ENCODE peak calls at places on chromosomes 2 and 18, in seven cellular contexts. One of them, this sample, is unnamed.

GRCh38 chr2:29786361-29786760 is 135.0 kb downstream of the ALK start:
- DNase-seq in neural progenitor cell: no peak
- DNase-seq in mesendoderm: no peak
- DNase-seq in astrocyte: no peak
- DNase-seq in Karpas-422: no peak
- DNase-seq in endothelial cell of umbilical vein: no peak
- DNase-seq in GM23248: no peak
- DNase-seq in this sample: no peak

GRCh38 chr2:85257359-85258193 is 70.2 kb downstream of the TGOLN2 start:
- DNase-seq in GM23248: peak
- DNase-seq in mesendoderm: no peak
- DNase-seq in astrocyte: no peak
- DNase-seq in neural progenitor cell: no peak
- DNase-seq in Karpas-422: no peak
- DNase-seq in endothelial cell of umbilical vein: peak
- DNase-seq in this sample: no peak

GRCh38 chr2:217653240-217653639 is 349.6 kb downstream of the TNS1 start:
- DNase-seq in mesendoderm: no peak
- DNase-seq in endothelial cell of umbilical vein: peak
- DNase-seq in Karpas-422: no peak
- DNase-seq in GM23248: peak
- DNase-seq in astrocyte: peak
- DNase-seq in neural progenitor cell: no peak
- DNase-seq in this sample: peak

GRCh38 chr2:2022941-2023586 is 278.7 kb upstream of the PXDN start:
- DNase-seq in GM23248: no peak
- DNase-seq in neural progenitor cell: no peak
- DNase-seq in mesendoderm: no peak
- DNase-seq in endothelial cell of umbilical vein: no peak
- DNase-seq in astrocyte: no peak
- DNase-seq in Karpas-422: no peak
- DNase-seq in this sample: no peak

GRCh38 chr2:118387509-118387908 is 299.2 kb downstream of the INSIG2 start:
- DNase-seq in endothelial cell of umbilical vein: no peak
- DNase-seq in mesendoderm: no peak
- DNase-seq in GM23248: peak
- DNase-seq in Karpas-422: no peak
- DNase-seq in neural progenitor cell: no peak
- DNase-seq in astrocyte: peak
- DNase-seq in this sample: no peak

GRCh38 chr2:191427031-191427430 is 181.8 kb downstream of the MYO1B start:
- DNase-seq in GM23248: no peak
- DNase-seq in endothelial cell of umbilical vein: no peak
- DNase-seq in mesendoderm: no peak
- DNase-seq in astrocyte: no peak
- DNase-seq in neural progenitor cell: no peak
- DNase-seq in Karpas-422: no peak
- DNase-seq in this sample: no peak

GRCh38 chr2:26988165-26988879 is 17.9 kb downstream of the MAPRE3 start:
- DNase-seq in endothelial cell of umbilical vein: no peak
- DNase-seq in Karpas-422: no peak
- DNase-seq in astrocyte: peak
- DNase-seq in GM23248: peak
- DNase-seq in mesendoderm: no peak
- DNase-seq in neural progenitor cell: no peak
- DNase-seq in this sample: peak

GRCh38 chr2:64143154-64144056 is 815 bp downstream of the PELI1 start:
- DNase-seq in GM23248: peak
- DNase-seq in Karpas-422: peak
- DNase-seq in endothelial cell of umbilical vein: peak
- DNase-seq in astrocyte: peak
- DNase-seq in mesendoderm: peak
- DNase-seq in neural progenitor cell: peak
- DNase-seq in this sample: peak

GRCh38 chr18:48826806-48827205 is 124.0 kb downstream of the SMAD7 start:
- DNase-seq in endothelial cell of umbilical vein: no peak
- DNase-seq in Karpas-422: no peak
- DNase-seq in GM23248: no peak
- DNase-seq in astrocyte: no peak
- DNase-seq in neural progenitor cell: no peak
- DNase-seq in mesendoderm: no peak
- DNase-seq in this sample: no peak

GRCh38 chr2:32977228-32977758 is 30.5 kb downstream of the LTBP1 start:
- DNase-seq in GM23248: peak
- DNase-seq in Karpas-422: no peak
- DNase-seq in neural progenitor cell: no peak
- DNase-seq in mesendoderm: no peak
- DNase-seq in astrocyte: no peak
- DNase-seq in endothelial cell of umbilical vein: peak
- DNase-seq in this sample: no peak

DNA sequence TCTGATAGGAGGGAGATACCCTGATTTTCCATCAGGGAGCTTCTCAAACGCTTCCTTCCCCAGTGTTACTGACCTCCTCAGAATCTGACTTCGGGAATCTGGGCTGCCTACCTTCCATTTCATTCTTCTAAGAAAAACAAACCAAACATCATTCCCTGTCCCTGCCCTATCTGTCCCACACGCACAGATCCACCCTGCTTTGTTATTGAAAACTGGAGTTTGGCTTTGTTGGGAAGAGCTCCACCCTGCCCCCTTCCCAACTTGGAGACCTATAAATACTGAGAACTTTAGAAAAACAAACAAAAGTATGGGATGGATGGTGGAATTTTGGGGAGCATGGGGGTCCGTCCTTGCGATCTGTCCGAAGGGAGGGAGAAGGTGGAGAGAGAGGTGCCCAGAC is 135.7 kb upstream of the SIX3 start:
- DNase-seq in endothelial cell of umbilical vein: no peak
- DNase-seq in mesendoderm: no peak
- DNase-seq in astrocyte: no peak
- DNase-seq in Karpas-422: no peak
- DNase-seq in GM23248: no peak
- DNase-seq in neural progenitor cell: no peak
- DNase-seq in this sample: no peak
- H3K4me2 ChIP-seq in endothelial cell of umbilical vein: no peak
- H3K4me2 ChIP-seq in mesendoderm: no peak
- H3K4me2 ChIP-seq in astrocyte: no peak
- H3K4me2 ChIP-seq in Karpas-422: no peak
- H3K4me2 ChIP-seq in GM23248: no peak
- H3K4me2 ChIP-seq in neural progenitor cell: peak
- H3K4me2 ChIP-seq in this sample: no peak

GRCh38 chr2:201451330-201452057 is at the start of the genes STRADB and TRAK2:
- DNase-seq in astrocyte: peak
- DNase-seq in GM23248: peak
- DNase-seq in Karpas-422: peak
- DNase-seq in neural progenitor cell: peak
- DNase-seq in mesendoderm: peak
- DNase-seq in endothelial cell of umbilical vein: peak
- DNase-seq in this sample: peak

GRCh38 chr2:201452058-201452736 is 657 bp downstream of the STRADB start:
- DNase-seq in GM23248: peak
- DNase-seq in neural progenitor cell: no peak
- DNase-seq in astrocyte: no peak
- DNase-seq in endothelial cell of umbilical vein: no peak
- DNase-seq in Karpas-422: no peak
- DNase-seq in mesendoderm: no peak
- DNase-seq in this sample: peak

GRCh38 chr2:201450910-201451329 is 338 bp downstream of the TRAK2 start:
- DNase-seq in mesendoderm: no peak
- DNase-seq in neural progenitor cell: peak
- DNase-seq in Karpas-422: no peak
- DNase-seq in astrocyte: peak
- DNase-seq in endothelial cell of umbilical vein: no peak
- DNase-seq in GM23248: peak
- DNase-seq in this sample: no peak

GRCh38 chr2:201448701-201449100 is 2.6 kb downstream of the TRAK2 start:
- DNase-seq in neural progenitor cell: no peak
- DNase-seq in astrocyte: no peak
- DNase-seq in GM23248: no peak
- DNase-seq in Karpas-422: no peak
- DNase-seq in endothelial cell of umbilical vein: no peak
- DNase-seq in mesendoderm: no peak
- DNase-seq in this sample: no peak

DNA sequence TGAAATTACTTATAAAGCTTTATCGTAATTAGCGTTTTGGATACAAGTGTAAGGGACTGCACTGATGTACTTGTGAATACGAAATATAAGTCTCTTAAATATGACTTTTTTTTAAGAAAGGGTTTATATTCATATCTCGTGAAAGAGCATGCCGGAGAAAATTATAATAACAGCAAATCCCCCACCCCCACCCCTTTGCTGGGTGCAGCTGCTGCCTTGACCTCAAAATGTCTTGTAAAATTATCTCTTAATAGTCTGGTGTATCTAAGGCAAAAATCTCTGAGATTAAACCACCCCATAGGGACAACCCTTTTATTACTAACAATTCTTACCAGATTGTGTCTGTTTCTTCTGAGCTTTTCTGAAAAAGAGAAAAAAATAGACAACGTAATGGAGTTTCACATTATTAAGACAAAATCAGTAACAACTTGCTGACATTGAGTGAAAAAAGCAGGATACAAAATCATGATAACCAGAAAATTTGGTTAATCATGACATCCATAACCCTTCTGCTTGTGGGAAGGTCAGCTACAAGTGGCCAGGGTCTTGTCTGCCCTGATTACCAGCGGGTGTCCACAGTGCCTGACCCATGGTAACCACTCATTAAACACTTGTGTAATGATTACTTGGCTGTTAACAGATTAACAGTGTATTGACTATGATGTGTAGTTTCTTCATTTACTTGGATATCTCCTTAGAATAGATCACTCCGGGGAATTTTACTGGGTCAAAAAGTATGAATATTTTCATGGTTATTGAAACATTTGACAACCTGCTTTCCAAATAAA is 1.5 kb downstream of the STRADB start:
- DNase-seq in endothelial cell of umbilical vein: no peak
- DNase-seq in GM23248: no peak
- DNase-seq in Karpas-422: no peak
- DNase-seq in astrocyte: no peak
- DNase-seq in neural progenitor cell: no peak
- DNase-seq in mesendoderm: no peak
- DNase-seq in this sample: no peak
- H3K4me3 ChIP-seq in endothelial cell of umbilical vein: no peak
- H3K4me3 ChIP-seq in GM23248: peak
- H3K4me3 ChIP-seq in Karpas-422: no peak
- H3K4me3 ChIP-seq in astrocyte: peak
- H3K4me3 ChIP-seq in neural progenitor cell: peak
- H3K4me3 ChIP-seq in mesendoderm: no peak
- H3K4me3 ChIP-seq in this sample: no peak

DNA sequence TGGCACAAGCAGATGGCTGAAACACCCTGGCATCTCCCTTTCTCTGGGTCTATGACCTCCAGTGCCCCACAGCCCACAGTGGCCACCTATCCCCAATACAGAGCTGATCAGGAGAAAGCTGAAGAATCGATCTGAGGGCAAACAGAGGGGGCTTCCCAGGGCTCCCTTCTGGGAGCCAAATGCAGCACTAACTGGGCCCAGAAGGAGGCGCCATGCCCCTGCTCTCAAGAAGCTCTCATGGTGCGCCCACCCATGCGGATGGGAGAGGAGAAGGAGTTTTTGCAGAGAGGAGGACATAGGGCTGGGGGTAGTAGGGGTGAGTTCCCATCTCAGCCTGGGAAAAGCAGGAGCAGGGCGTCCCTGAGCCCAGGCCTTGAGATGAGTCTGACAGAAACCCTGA is 787.3 kb upstream of the RAB6C start:
- DNase-seq in endothelial cell of umbilical vein: no peak
- DNase-seq in neural progenitor cell: no peak
- DNase-seq in GM23248: no peak
- DNase-seq in astrocyte: no peak
- DNase-seq in mesendoderm: peak
- DNase-seq in Karpas-422: peak
- DNase-seq in this sample: no peak
- H3K4me2 ChIP-seq in endothelial cell of umbilical vein: no peak
- H3K4me2 ChIP-seq in neural progenitor cell: no peak
- H3K4me2 ChIP-seq in GM23248: no peak
- H3K4me2 ChIP-seq in astrocyte: no peak
- H3K4me2 ChIP-seq in mesendoderm: no peak
- H3K4me2 ChIP-seq in Karpas-422: no peak
- H3K4me2 ChIP-seq in this sample: no peak

DNA sequence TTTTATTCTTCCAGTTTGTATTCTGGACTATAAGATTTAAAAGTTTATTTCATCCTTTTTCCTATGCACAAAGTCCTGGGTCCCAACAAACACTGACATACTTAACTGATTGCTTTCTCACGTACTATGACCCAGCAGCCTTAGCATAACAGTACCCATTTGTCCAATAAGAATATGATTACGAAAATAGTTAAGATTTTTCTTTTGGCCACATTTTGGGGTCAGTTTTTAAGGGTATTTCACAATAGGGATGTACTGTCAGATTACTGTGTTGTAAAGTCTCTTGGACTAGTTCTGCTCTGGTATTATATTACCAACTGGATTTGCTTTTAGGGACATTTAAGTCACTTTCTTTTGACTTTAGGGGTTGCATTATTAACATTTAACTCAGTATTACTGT is 46.1 kb downstream of the TTC39C start:
- DNase-seq in mesendoderm: no peak
- DNase-seq in endothelial cell of umbilical vein: no peak
- DNase-seq in Karpas-422: no peak
- DNase-seq in GM23248: peak
- DNase-seq in neural progenitor cell: no peak
- DNase-seq in astrocyte: no peak
- DNase-seq in this sample: no peak
- H3K4me3 ChIP-seq in mesendoderm: no peak
- H3K4me3 ChIP-seq in endothelial cell of umbilical vein: no peak
- H3K4me3 ChIP-seq in Karpas-422: no peak
- H3K4me3 ChIP-seq in GM23248: no peak
- H3K4me3 ChIP-seq in neural progenitor cell: no peak
- H3K4me3 ChIP-seq in astrocyte: no peak
- H3K4me3 ChIP-seq in this sample: no peak

DNA sequence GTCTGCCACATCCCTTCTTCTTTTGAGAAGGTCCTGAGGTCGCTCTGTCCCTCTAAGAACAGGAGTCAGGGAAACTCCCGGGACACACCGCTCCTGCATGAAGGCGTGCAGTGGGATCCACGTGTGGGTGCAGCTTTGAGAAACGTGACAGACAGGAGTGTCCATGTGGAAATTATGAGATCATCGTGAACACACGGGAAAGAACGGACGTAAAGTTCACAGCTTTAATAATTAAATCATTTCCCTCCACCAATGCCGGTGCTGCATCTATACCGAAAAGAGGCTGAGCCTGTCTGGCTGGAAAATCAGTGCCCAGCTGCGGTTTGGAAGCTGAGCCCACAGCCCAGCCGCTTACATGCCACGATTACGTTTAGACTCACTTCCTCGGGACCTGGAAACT is 372.4 kb upstream of the SALL3 start:
- DNase-seq in neural progenitor cell: no peak
- DNase-seq in mesendoderm: no peak
- DNase-seq in endothelial cell of umbilical vein: no peak
- DNase-seq in astrocyte: no peak
- DNase-seq in Karpas-422: no peak
- DNase-seq in GM23248: no peak
- DNase-seq in this sample: no peak
- H3K4me2 ChIP-seq in neural progenitor cell: no peak
- H3K4me2 ChIP-seq in mesendoderm: no peak
- H3K4me2 ChIP-seq in endothelial cell of umbilical vein: no peak
- H3K4me2 ChIP-seq in astrocyte: no peak
- H3K4me2 ChIP-seq in Karpas-422: no peak
- H3K4me2 ChIP-seq in GM23248: no peak
- H3K4me2 ChIP-seq in this sample: no peak

This sample was measured in mesenchymal stem cell.